ENCODE peak calls at places on chromosomes 1 and 21, in ten cellular contexts. G is CD8-positive, alpha-beta memory T cell; M is tibial artery; D is OCI-LY7; V is right lobe of liver; T is dorsolateral prefrontal cortex; U is brain microvascular endothelial cell; E is colonic mucosa; H is endothelial cell of umbilical vein; B is astrocyte. C is an unnamed sample.

GRCh38 chr1:39113109-39113743 is 87.1 kb downstream of the NDUFS5 start:
- DNase-seq in G (no peak), E (no peak), M (no peak), D (no peak), H (no peak), T (no peak), B (no peak), U (no peak), V (no peak), C (no peak)

GRCh38 chr1:202807367-202807925 is 775 bp downstream of the KDM5B start:
- DNase-seq in M (peak; percentile 67), U (no peak), H (no peak), V (peak; percentile 56), G (peak; percentile 58), B (no peak), D (no peak), T (peak; percentile 51), E (peak; percentile 38), C (peak; percentile 87)

GRCh38 chr21:46431884-46432488 is 26.7 kb upstream of the DIP2A start:
- DNase-seq in E (no peak), V (no peak), D (no peak), M (no peak), G (peak; percentile 62), B (no peak), T (no peak), U (no peak), H (no peak), C (no peak)

GRCh38 chr1:86429830-86430229 is 5.9 kb downstream of the CLCA2 start:
- DNase-seq in V (no peak), M (peak; percentile 77), D (no peak), U (peak; percentile 89), G (no peak), E (peak; percentile 43), H (peak; percentile 81), B (peak; percentile 93), T (no peak), C (no peak)

GRCh38 chr1:23497777-23498439 is 13.9 kb upstream of the ASAP3 start:
- DNase-seq in H (no peak), V (no peak), D (no peak), T (no peak), M (no peak), E (no peak), U (no peak), G (no peak), B (no peak), C (no peak)

GRCh38 chr1:1211541-1212511 is 2.1 kb downstream of the TNFRSF4 start:
- DNase-seq in T (no peak), G (peak; percentile 45), B (no peak), H (no peak), M (no peak), D (no peak), V (no peak), U (no peak), E (no peak), C (peak; percentile 73)

GRCh38 chr1:200359610-200360163 is 50.1 kb downstream of the ZNF281 start:
- DNase-seq in M (no peak), U (peak; percentile 61), G (no peak), V (no peak), H (no peak), E (no peak), T (no peak), B (peak; percentile 74), D (no peak), C (no peak)

GRCh38 chr1:117049857-117050256 is 10.3 kb upstream of the TTF2 start:
- DNase-seq in E (no peak), G (no peak), U (no peak), H (no peak), B (no peak), T (no peak), V (no peak), M (no peak), D (no peak), C (no peak)

GRCh38 chr1:24413350-24414163 is at the start of gene STPG1:
- DNase-seq in T (peak; percentile 79), V (peak; percentile 90), U (peak; percentile 77), E (peak; percentile 90), B (peak; percentile 61), H (peak; percentile 92), G (peak; percentile 80), M (peak; percentile 82), D (peak; percentile 84), C (peak; percentile 91)

GRCh38 chr1:228139406-228139930 is 611 bp upstream of the GUK1 start:
- DNase-seq in G (no peak), E (no peak), V (no peak), D (no peak), U (no peak), T (no peak), H (no peak), B (no peak), M (no peak), C (no peak)

GRCh38 chr1:155174334-155175280 is 958 bp downstream of the TRIM46 start:
- DNase-seq in M (peak; percentile 68), V (peak; percentile 52), D (peak; percentile 50), H (peak; percentile 24), T (peak; percentile 65), E (peak; percentile 34), U (no peak), B (no peak), G (peak; percentile 82), C (peak; percentile 87)

GRCh38 chr1:160739098-160739511 is at the start of gene SLAMF7:
- DNase-seq in G (peak; percentile 75), B (no peak), H (no peak), E (no peak), U (no peak), D (no peak), V (no peak), T (no peak), M (no peak), C (no peak)

GRCh38 chr1:211559222-211560010 is 19.5 kb downstream of the SLC30A1 start:
- DNase-seq in M (no peak), B (no peak), D (no peak), G (no peak), T (no peak), U (no peak), V (no peak), H (no peak), E (no peak), C (no peak)

DNA sequence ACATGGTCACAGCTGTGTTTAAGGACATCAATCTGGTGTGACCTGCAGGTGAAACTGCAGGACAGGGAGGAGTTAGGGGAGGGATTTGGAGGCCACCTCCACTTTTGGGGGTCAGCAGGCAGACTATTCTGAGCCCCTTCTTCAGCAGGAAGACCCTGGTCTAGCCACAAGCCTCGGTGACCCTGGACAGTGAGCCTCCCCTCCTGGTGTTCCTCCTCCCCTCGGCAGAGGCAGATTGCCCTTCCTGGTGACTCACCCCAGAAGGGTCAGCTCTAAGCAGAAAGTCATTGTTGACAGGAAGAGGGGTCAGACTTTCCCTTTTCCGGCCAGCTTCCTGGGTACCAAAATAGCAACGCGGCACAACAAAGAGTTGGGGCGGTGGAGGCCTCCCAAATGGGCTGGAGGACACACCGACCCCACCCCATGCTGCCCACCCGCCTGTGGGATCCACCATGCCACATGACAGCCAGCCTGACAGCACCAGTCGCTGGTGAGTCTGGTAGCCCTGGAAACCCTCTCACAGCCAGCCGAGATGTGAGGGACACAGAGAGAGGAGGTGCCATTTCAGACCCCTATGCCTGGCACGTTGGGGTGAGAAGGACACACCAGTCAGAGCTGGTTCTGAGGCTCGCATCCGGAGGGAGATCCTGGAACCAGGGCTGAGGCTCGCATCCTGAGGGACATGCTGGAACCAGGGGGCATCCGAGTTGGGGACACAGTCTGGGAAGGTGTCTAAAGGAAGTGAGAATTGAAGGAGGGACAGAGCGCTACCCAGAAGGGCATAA is 14.7 kb upstream of the CSF1 start:
- DNase-seq in H (peak; percentile 85), T (no peak), M (no peak), E (no peak), G (no peak), U (peak; percentile 44), D (no peak), V (peak; percentile 57), B (peak; percentile 30), C (peak; percentile 85)
- H3K27ac ChIP-seq in H (peak overlapping the region; percentile 71), T (no peak overlapping the region), M (no peak overlapping the region), E (no peak overlapping the region), G (peak overlapping the region; percentile 64), U (no peak overlapping the region), D (no peak overlapping the region), V (no peak overlapping the region), B (no peak overlapping the region), C (peak overlapping the region; percentile 46)

GRCh38 chr1:111639602-111640198 is 20.1 kb downstream of the RAP1A start:
- DNase-seq in G (no peak), V (no peak), M (no peak), U (no peak), D (no peak), B (no peak), H (no peak), E (no peak), T (no peak), C (no peak)
- H3K4me3 ChIP-seq in G (no peak overlapping the region), V (no peak overlapping the region), M (no peak overlapping the region), U (no peak overlapping the region), D (no peak overlapping the region), B (no peak overlapping the region), H (no peak overlapping the region), E (no peak overlapping the region), T (no peak overlapping the region), C (no peak overlapping the region)

GRCh38 chr1:150148834-150149489 is 754 bp upstream of the PLEKHO1 start:
- DNase-seq in D (no peak), U (no peak), M (no peak), H (no peak), B (no peak), E (no peak), V (no peak), G (no peak), T (no peak), C (no peak)
- H3K27ac ChIP-seq in D (peak overlapping the region; percentile 90), U (peak overlapping the region; percentile 61), M (peak overlapping the region; percentile 98), H (peak overlapping the region; percentile 87), B (peak overlapping the region; percentile 83), E (peak overlapping the region; percentile 83), V (peak overlapping the region; percentile 30), G (peak overlapping the region; percentile 39), T (peak overlapping the region; percentile 84), C (peak overlapping the region; percentile 95)

GRCh38 chr21:14614287-14614686 is 68.2 kb upstream of the SAMSN1 start:
- DNase-seq in H (no peak), V (no peak), B (no peak), M (no peak), U (no peak), D (no peak), G (no peak), E (no peak), T (no peak), C (no peak)

GRCh38 chr21:14607262-14607661 is 61.1 kb upstream of the SAMSN1 start:
- DNase-seq in D (no peak), T (no peak), G (no peak), U (no peak), M (no peak), B (no peak), H (no peak), V (no peak), E (no peak), C (no peak)

GRCh38 chr21:14613496-14613895 is 67.4 kb upstream of the SAMSN1 start:
- DNase-seq in E (no peak), T (no peak), M (no peak), G (no peak), V (no peak), D (no peak), H (no peak), U (no peak), B (no peak), C (no peak)

DNA sequence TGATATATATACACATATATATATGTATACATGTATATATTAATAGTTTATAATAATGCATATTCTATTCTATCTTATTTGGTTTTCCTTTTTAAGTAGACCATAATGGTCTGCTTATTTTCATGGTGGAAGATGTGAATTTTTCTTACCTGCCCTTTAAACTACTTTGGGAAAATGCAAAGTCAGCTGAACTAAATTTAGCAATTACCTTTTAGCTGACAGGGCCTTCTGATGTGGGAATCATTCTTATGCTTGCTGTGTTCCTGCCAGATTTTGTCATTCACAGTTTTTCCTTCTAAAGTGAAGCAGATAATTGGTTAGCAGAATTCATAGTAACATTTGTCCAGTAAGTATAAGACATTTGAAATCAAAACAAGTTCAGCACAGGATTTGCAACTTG is 63.2 kb upstream of the SAMSN1 start:
- DNase-seq in T (no peak), U (no peak), V (no peak), B (no peak), M (no peak), G (no peak), E (no peak), H (no peak), D (no peak), C (no peak)
- H3K4me3 ChIP-seq in T (no peak overlapping the region), U (no peak overlapping the region), V (no peak overlapping the region), B (no peak overlapping the region), M (no peak overlapping the region), G (no peak overlapping the region), E (no peak overlapping the region), H (no peak overlapping the region), D (no peak overlapping the region), C (no peak overlapping the region)